ENCODE peak calls at places on chromosomes 7 and 10, in six cellular contexts. X, J, Z, Q, N and S are unnamed samples.

GRCh38 chr7:50981743-50982142 is 199.0 kb upstream of the GRB10 start:
- DNase-seq in X (no peak), J (no peak), Z (no peak), Q (no peak), N (no peak), S (no peak)

GRCh38 chr10:79305988-79306387 is 41.3 kb upstream of the PPIF start:
- DNase-seq in X (peak; percentile 44), J (no peak), Z (no peak), Q (no peak), N (no peak), S (no peak)

GRCh38 chr7:136923111-136923510 is 54.7 kb downstream of the CHRM2 start:
- DNase-seq in X (no peak), J (no peak), Z (no peak), Q (no peak), N (no peak), S (no peak)

GRCh38 chr7:70886547-70886946 is 245.4 kb upstream of the GALNT17 start:
- DNase-seq in X (no peak), J (no peak), Z (no peak), Q (no peak), N (no peak), S (no peak)

GRCh38 chr10:95297402-95297801 is 6.6 kb upstream of the PDLIM1 start:
- DNase-seq in X (no peak), J (no peak), Z (no peak), Q (no peak), N (no peak), S (no peak)

GRCh38 chr7:27115161-27116018 is 12.9 kb upstream of the HOXA2 start:
- DNase-seq in X (no peak), J (no peak), Z (no peak), Q (no peak), N (peak; percentile 73), S (peak; percentile 52)

GRCh38 chr7:134290286-134290685 is 26.4 kb downstream of the SLC35B4 start:
- DNase-seq in X (no peak), J (no peak), Z (no peak), Q (no peak), N (peak; percentile 56), S (no peak)

GRCh38 chr7:150476819-150477631 is 26.6 kb downstream of the GIMAP8 start:
- DNase-seq in X (no peak), J (no peak), Z (no peak), Q (no peak), N (no peak), S (no peak)

GRCh38 chr7:85405503-85405902 is 218.6 kb upstream of the SEMA3D start:
- DNase-seq in X (no peak), J (no peak), Z (no peak), Q (no peak), N (no peak), S (no peak)

GRCh38 chr7:38199782-38200181 is 21.7 kb downstream of the STARD3NL start:
- DNase-seq in X (no peak), J (no peak), Z (no peak), Q (no peak), N (no peak), S (no peak)

GRCh38 chr7:38199154-38199553 is 21.1 kb downstream of the STARD3NL start:
- DNase-seq in X (no peak), J (no peak), Z (no peak), Q (no peak), N (no peak), S (no peak)

GRCh38 chr7:38192347-38192746 is 14.3 kb downstream of the STARD3NL start:
- DNase-seq in X (no peak), J (no peak), Z (no peak), Q (no peak), N (no peak), S (no peak)

GRCh38 chr7:38198356-38198755 is 20.3 kb downstream of the STARD3NL start:
- DNase-seq in X (no peak), J (no peak), Z (no peak), Q (no peak), N (no peak), S (no peak)

GRCh38 chr7:38195804-38196595 is 18.0 kb downstream of the STARD3NL start:
- DNase-seq in X (no peak), J (no peak), Z (no peak), Q (no peak), N (no peak), S (no peak)
- H3K27ac ChIP-seq in X (peak overlapping the region; percentile 9), J (no peak overlapping the region), Z (no peak overlapping the region), Q (no peak overlapping the region), N (no peak overlapping the region), S (no peak overlapping the region)

GRCh38 chr7:139720186-139720585 is 57.6 kb downstream of the HIPK2 start:
- DNase-seq in X (no peak), J (no peak), Z (no peak), Q (no peak), N (no peak), S (peak; percentile 57)
- H3K27ac ChIP-seq in X (peak overlapping the region; percentile 59), J (peak overlapping the region; percentile 23), Z (no peak overlapping the region), Q (no peak overlapping the region), N (no peak overlapping the region), S (peak overlapping the region; percentile 44)

DNA sequence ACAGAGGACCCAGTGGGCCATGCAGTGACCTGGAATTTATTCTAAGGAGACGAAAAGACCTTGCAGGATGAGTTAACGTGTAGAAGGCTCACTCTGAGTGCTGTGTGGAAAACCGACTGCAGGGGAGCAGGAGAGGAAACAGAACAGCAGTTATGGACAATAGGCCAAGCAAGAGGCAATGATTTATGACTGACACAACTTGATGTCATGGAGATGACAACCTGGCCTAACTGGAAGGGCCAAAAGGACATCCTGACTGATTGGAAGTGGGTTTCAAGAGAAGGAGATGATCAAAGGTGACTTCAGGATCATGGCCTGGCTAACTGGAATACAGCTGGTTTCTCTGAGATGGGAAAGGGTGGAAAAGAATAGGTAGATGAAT is 70.2 kb upstream of the RAPGEF5 start:
- DNase-seq in X (no peak), J (no peak), Z (no peak), Q (no peak), N (no peak), S (no peak)
- H3K27ac ChIP-seq in X (no peak overlapping the region), J (no peak overlapping the region), Z (no peak overlapping the region), Q (no peak overlapping the region), N (no peak overlapping the region), S (no peak overlapping the region)

DNA sequence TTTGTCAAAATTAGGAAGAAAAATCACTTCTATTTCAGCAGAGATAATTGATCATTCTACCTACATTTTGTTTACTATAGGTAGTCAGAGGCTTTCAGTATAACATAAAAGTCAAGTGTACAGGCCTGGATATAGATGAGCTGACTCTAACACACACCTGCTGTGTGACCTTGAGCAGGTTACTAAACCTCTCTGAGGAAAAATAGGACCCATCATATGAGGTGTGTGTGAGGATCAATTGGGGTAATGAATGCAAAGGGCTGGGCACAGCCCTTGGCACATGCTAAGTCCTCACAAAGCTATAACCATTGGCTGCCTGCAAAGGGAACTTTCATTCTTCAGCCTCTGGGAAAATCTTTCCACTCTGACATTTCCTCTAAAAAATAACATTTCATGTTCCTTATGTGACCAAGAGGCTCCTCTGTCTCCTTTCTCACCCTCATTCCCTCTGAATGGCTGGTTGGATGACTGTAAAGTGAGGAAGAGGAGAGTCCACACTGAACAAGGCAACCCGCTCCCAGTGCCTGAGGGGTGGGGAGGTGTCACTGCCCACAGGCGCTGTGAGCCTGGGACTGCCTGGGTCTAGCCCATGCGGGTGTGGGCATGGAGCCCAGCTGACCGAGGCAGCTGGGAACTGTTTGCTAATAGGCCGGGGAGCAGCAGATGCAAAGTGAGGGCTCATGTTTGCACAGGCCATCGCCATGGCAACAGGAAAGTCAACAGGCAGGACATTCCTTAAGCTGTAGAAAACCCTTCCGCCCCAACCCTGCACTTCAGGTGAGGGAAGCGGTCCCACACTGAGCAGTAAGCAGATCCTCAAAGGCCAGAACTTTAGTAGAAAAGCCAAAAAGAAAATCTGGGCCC is 36.8 kb downstream of the MYOF start:
- DNase-seq in X (peak; percentile 96), J (peak; percentile 88), Z (peak; percentile 95), Q (peak; percentile 91), N (peak; percentile 97), S (peak; percentile 98)
- H3K27ac ChIP-seq in X (peak overlapping the region; percentile 86), J (peak overlapping the region; percentile 46), Z (peak overlapping the region; percentile 88), Q (no peak overlapping the region), N (peak overlapping the region; percentile 93), S (peak overlapping the region; percentile 80)